ENCODE peak calls at places on chromosomes 12 and 14, in four cellular contexts. One of them, this sample, is unnamed.

GRCh38 chr14:39431416-39432178 is 636 bp downstream of the FBXO33 start:
- DNase-seq in HEK293T: peak
- DNase-seq in activated naive CD8-positive, alpha-beta T cell treated with anti-CD3 and anti-CD28 coated beads, Interleukin-2, amount 50 U/mL, for 24 hours: peak
- DNase-seq in IMR-90: peak
- DNase-seq in this sample: peak

GRCh38 chr12:51183816-51184215 is 10.9 kb upstream of the TFCP2 start:
- DNase-seq in IMR-90: peak
- DNase-seq in activated naive CD8-positive, alpha-beta T cell treated with anti-CD3 and anti-CD28 coated beads, Interleukin-2, amount 50 U/mL, for 24 hours: no peak
- DNase-seq in HEK293T: peak
- DNase-seq in this sample: no peak

GRCh38 chr12:66590276-66590675 is 88.6 kb downstream of the GRIP1 start:
- DNase-seq in HEK293T: no peak
- DNase-seq in activated naive CD8-positive, alpha-beta T cell treated with anti-CD3 and anti-CD28 coated beads, Interleukin-2, amount 50 U/mL, for 24 hours: no peak
- DNase-seq in IMR-90: no peak
- DNase-seq in this sample: no peak

GRCh38 chr12:108482717-108483212 is 32.3 kb upstream of the FICD start:
- DNase-seq in activated naive CD8-positive, alpha-beta T cell treated with anti-CD3 and anti-CD28 coated beads, Interleukin-2, amount 50 U/mL, for 24 hours: no peak
- DNase-seq in HEK293T: no peak
- DNase-seq in IMR-90: peak
- DNase-seq in this sample: no peak

GRCh38 chr12:54052745-54053624 is 650 bp upstream of the HOXC4 start:
- DNase-seq in IMR-90: no peak
- DNase-seq in HEK293T: peak
- DNase-seq in activated naive CD8-positive, alpha-beta T cell treated with anti-CD3 and anti-CD28 coated beads, Interleukin-2, amount 50 U/mL, for 24 hours: no peak
- DNase-seq in this sample: no peak

GRCh38 chr12:96427269-96427729 is 27.1 kb upstream of the CDK17 start:
- DNase-seq in IMR-90: peak
- DNase-seq in HEK293T: no peak
- DNase-seq in activated naive CD8-positive, alpha-beta T cell treated with anti-CD3 and anti-CD28 coated beads, Interleukin-2, amount 50 U/mL, for 24 hours: peak
- DNase-seq in this sample: no peak

GRCh38 chr12:110199360-110200123 is 75.4 kb downstream of the IFT81 start:
- DNase-seq in HEK293T: no peak
- DNase-seq in IMR-90: peak
- DNase-seq in activated naive CD8-positive, alpha-beta T cell treated with anti-CD3 and anti-CD28 coated beads, Interleukin-2, amount 50 U/mL, for 24 hours: no peak
- DNase-seq in this sample: no peak

GRCh38 chr14:88950069-88950468 is 125.6 kb downstream of the TTC8 start:
- DNase-seq in IMR-90: no peak
- DNase-seq in activated naive CD8-positive, alpha-beta T cell treated with anti-CD3 and anti-CD28 coated beads, Interleukin-2, amount 50 U/mL, for 24 hours: no peak
- DNase-seq in HEK293T: no peak
- DNase-seq in this sample: no peak

GRCh38 chr12:121719926-121720414 is 7.4 kb downstream of the TMEM120B start:
- DNase-seq in HEK293T: no peak
- DNase-seq in activated naive CD8-positive, alpha-beta T cell treated with anti-CD3 and anti-CD28 coated beads, Interleukin-2, amount 50 U/mL, for 24 hours: no peak
- DNase-seq in IMR-90: peak
- DNase-seq in this sample: no peak